ENCODE peak calls at places on chromosome 1, in six cellular contexts. One of them, this sample, is unnamed.

GRCh38 chr1:201307760-201308499 is 24.6 kb downstream of the PKP1 start:
- DNase-seq in esophagus squamous epithelium: no peak
- DNase-seq in coronary artery: no peak
- DNase-seq in body of pancreas: no peak
- DNase-seq in Caco-2: peak
- DNase-seq in fibroblast of lung: no peak
- DNase-seq in this sample: no peak

GRCh38 chr1:182329471-182329870 is 62.1 kb downstream of the GLUL start:
- DNase-seq in esophagus squamous epithelium: no peak
- DNase-seq in coronary artery: no peak
- DNase-seq in body of pancreas: no peak
- DNase-seq in Caco-2: no peak
- DNase-seq in fibroblast of lung: no peak
- DNase-seq in this sample: no peak

GRCh38 chr1:184036517-184036949 is 995 bp downstream of the COLGALT2 start:
- DNase-seq in esophagus squamous epithelium: no peak
- DNase-seq in coronary artery: no peak
- DNase-seq in body of pancreas: peak
- DNase-seq in Caco-2: peak
- DNase-seq in fibroblast of lung: peak
- DNase-seq in this sample: no peak

GRCh38 chr1:3634059-3634800 is 9.4 kb downstream of the TPRG1L start:
- DNase-seq in esophagus squamous epithelium: no peak
- DNase-seq in coronary artery: peak
- DNase-seq in body of pancreas: no peak
- DNase-seq in Caco-2: no peak
- DNase-seq in fibroblast of lung: no peak
- DNase-seq in this sample: no peak

GRCh38 chr1:41712081-41712480 is 206.6 kb downstream of the HIVEP3 start:
- DNase-seq in esophagus squamous epithelium: no peak
- DNase-seq in coronary artery: no peak
- DNase-seq in body of pancreas: no peak
- DNase-seq in Caco-2: no peak
- DNase-seq in fibroblast of lung: no peak
- DNase-seq in this sample: no peak

GRCh38 chr1:65814752-65815151 is 22.1 kb downstream of the PDE4B start:
- DNase-seq in esophagus squamous epithelium: no peak
- DNase-seq in coronary artery: no peak
- DNase-seq in body of pancreas: no peak
- DNase-seq in Caco-2: no peak
- DNase-seq in fibroblast of lung: no peak
- DNase-seq in this sample: no peak

GRCh38 chr1:213419369-213420030 is 368.5 kb downstream of the RPS6KC1 start:
- DNase-seq in esophagus squamous epithelium: no peak
- DNase-seq in coronary artery: no peak
- DNase-seq in body of pancreas: no peak
- DNase-seq in Caco-2: peak
- DNase-seq in fibroblast of lung: no peak
- DNase-seq in this sample: no peak

GRCh38 chr1:246184503-246184902 is 322.6 kb downstream of the SMYD3 start:
- DNase-seq in esophagus squamous epithelium: no peak
- DNase-seq in coronary artery: no peak
- DNase-seq in body of pancreas: no peak
- DNase-seq in Caco-2: no peak
- DNase-seq in fibroblast of lung: no peak
- DNase-seq in this sample: no peak

GRCh38 chr1:245242989-245243388 is 88.2 kb downstream of the KIF26B start:
- DNase-seq in esophagus squamous epithelium: no peak
- DNase-seq in coronary artery: no peak
- DNase-seq in body of pancreas: no peak
- DNase-seq in Caco-2: no peak
- DNase-seq in fibroblast of lung: no peak
- DNase-seq in this sample: no peak

GRCh38 chr1:29471487-29472313 is 235.4 kb downstream of the PTPRU start:
- DNase-seq in esophagus squamous epithelium: no peak
- DNase-seq in coronary artery: peak
- DNase-seq in body of pancreas: no peak
- DNase-seq in Caco-2: peak
- DNase-seq in fibroblast of lung: no peak
- DNase-seq in this sample: no peak

GRCh38 chr1:210700083-210700482 is 371.4 kb downstream of the HHAT start:
- DNase-seq in esophagus squamous epithelium: no peak
- DNase-seq in coronary artery: no peak
- DNase-seq in body of pancreas: no peak
- DNase-seq in Caco-2: no peak
- DNase-seq in fibroblast of lung: no peak
- DNase-seq in this sample: no peak

GRCh38 chr1:5959087-5959486 is 33.1 kb downstream of the NPHP4 start:
- DNase-seq in esophagus squamous epithelium: no peak
- DNase-seq in coronary artery: no peak
- DNase-seq in body of pancreas: no peak
- DNase-seq in Caco-2: no peak
- DNase-seq in fibroblast of lung: no peak
- DNase-seq in this sample: no peak

GRCh38 chr1:181152892-181153633 is 64.6 kb downstream of the IER5 start:
- DNase-seq in esophagus squamous epithelium: no peak
- DNase-seq in coronary artery: peak
- DNase-seq in body of pancreas: peak
- DNase-seq in Caco-2: no peak
- DNase-seq in fibroblast of lung: peak
- DNase-seq in this sample: peak

DNA sequence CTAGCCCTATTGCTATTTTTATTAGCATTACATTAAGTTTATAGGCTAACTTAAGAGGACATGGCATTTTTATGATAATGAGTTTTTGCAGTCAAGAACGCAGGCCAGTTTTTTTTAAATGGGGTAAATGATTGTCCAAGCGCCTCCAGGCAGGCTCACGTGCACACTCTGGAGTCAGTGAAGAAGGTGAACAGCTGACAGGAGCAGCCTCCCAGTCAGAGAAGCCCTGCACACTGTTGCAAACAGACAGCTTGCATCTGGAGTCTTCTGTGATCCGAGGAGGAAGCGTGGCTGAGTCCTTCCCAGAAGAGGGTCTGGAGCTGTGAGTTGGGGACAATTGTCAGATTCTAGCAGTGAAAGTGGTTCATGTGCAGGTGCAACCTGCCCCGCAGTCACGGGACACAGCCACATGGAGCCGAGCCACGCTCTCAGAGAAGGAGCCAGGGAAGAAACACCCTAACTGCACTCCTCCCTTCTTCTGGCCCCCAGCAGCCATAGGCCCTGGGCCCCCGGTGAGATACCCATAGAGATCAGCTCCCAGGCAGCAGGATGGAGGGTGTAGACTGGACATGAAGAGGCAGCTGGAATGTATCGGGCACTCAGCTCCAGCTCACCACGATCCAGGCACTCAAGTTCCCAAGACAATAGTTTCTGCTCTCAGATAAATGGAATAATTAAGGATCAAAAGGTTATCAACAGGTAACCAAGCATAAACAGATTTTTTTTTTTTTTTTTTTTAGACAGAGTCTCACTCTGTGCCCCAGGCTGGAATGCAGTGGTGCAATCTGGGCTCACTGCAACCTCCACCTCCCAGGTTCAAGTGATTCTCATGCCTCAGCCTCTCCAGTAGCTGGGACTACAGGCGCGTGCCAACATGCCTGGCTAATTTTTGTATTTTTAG is 26.4 kb downstream of the CAPN2 start:
- DNase-seq in esophagus squamous epithelium: no peak
- DNase-seq in coronary artery: no peak
- DNase-seq in body of pancreas: peak
- DNase-seq in Caco-2: peak
- DNase-seq in fibroblast of lung: no peak
- DNase-seq in this sample: no peak
- TF ChIP-seq CTCF in esophagus squamous epithelium: no peak
- TF ChIP-seq CTCF in coronary artery: no peak
- TF ChIP-seq CTCF in body of pancreas: no peak
- TF ChIP-seq CTCF in Caco-2: no peak
- TF ChIP-seq CTCF in fibroblast of lung: no peak
- TF ChIP-seq CTCF in this sample: no peak

GRCh38 chr1:21946836-21947587 is 9.9 kb upstream of the HSPG2 start:
- DNase-seq in esophagus squamous epithelium: no peak
- DNase-seq in coronary artery: no peak
- DNase-seq in body of pancreas: no peak
- DNase-seq in Caco-2: no peak
- DNase-seq in fibroblast of lung: no peak
- DNase-seq in this sample: no peak
- H3K4me3 ChIP-seq in esophagus squamous epithelium: no peak
- H3K4me3 ChIP-seq in coronary artery: no peak
- H3K4me3 ChIP-seq in body of pancreas: no peak
- H3K4me3 ChIP-seq in Caco-2: no peak
- H3K4me3 ChIP-seq in fibroblast of lung: no peak
- H3K4me3 ChIP-seq in this sample: no peak

GRCh38 chr1:161389691-161390558 is 22.2 kb upstream of the CFAP126 start:
- DNase-seq in esophagus squamous epithelium: peak
- DNase-seq in coronary artery: peak
- DNase-seq in body of pancreas: peak
- DNase-seq in Caco-2: peak
- DNase-seq in fibroblast of lung: peak
- DNase-seq in this sample: peak

GRCh38 chr1:161391611-161392010 is 23.9 kb upstream of the CFAP126 start:
- DNase-seq in esophagus squamous epithelium: no peak
- DNase-seq in coronary artery: no peak
- DNase-seq in body of pancreas: no peak
- DNase-seq in Caco-2: no peak
- DNase-seq in fibroblast of lung: no peak
- DNase-seq in this sample: no peak

GRCh38 chr1:161390559-161390858 is 22.8 kb upstream of the CFAP126 start:
- DNase-seq in esophagus squamous epithelium: no peak
- DNase-seq in coronary artery: no peak
- DNase-seq in body of pancreas: no peak
- DNase-seq in Caco-2: no peak
- DNase-seq in fibroblast of lung: no peak
- DNase-seq in this sample: no peak

GRCh38 chr1:161388639-161389038 is 21.0 kb upstream of the CFAP126 start:
- DNase-seq in esophagus squamous epithelium: no peak
- DNase-seq in coronary artery: no peak
- DNase-seq in body of pancreas: no peak
- DNase-seq in Caco-2: no peak
- DNase-seq in fibroblast of lung: no peak
- DNase-seq in this sample: no peak
- TF ChIP-seq CTCF in esophagus squamous epithelium: no peak
- TF ChIP-seq CTCF in coronary artery: no peak
- TF ChIP-seq CTCF in body of pancreas: no peak
- TF ChIP-seq CTCF in Caco-2: no peak
- TF ChIP-seq CTCF in fibroblast of lung: no peak
- TF ChIP-seq CTCF in this sample: peak

GRCh38 chr1:9251501-9251900 is 16.9 kb downstream of the H6PD start:
- DNase-seq in esophagus squamous epithelium: no peak
- DNase-seq in coronary artery: no peak
- DNase-seq in body of pancreas: no peak
- DNase-seq in Caco-2: no peak
- DNase-seq in fibroblast of lung: no peak
- DNase-seq in this sample: no peak
- H3K4me3 ChIP-seq in esophagus squamous epithelium: no peak
- H3K4me3 ChIP-seq in coronary artery: no peak
- H3K4me3 ChIP-seq in body of pancreas: no peak
- H3K4me3 ChIP-seq in Caco-2: no peak
- H3K4me3 ChIP-seq in fibroblast of lung: no peak
- H3K4me3 ChIP-seq in this sample: no peak

DNA sequence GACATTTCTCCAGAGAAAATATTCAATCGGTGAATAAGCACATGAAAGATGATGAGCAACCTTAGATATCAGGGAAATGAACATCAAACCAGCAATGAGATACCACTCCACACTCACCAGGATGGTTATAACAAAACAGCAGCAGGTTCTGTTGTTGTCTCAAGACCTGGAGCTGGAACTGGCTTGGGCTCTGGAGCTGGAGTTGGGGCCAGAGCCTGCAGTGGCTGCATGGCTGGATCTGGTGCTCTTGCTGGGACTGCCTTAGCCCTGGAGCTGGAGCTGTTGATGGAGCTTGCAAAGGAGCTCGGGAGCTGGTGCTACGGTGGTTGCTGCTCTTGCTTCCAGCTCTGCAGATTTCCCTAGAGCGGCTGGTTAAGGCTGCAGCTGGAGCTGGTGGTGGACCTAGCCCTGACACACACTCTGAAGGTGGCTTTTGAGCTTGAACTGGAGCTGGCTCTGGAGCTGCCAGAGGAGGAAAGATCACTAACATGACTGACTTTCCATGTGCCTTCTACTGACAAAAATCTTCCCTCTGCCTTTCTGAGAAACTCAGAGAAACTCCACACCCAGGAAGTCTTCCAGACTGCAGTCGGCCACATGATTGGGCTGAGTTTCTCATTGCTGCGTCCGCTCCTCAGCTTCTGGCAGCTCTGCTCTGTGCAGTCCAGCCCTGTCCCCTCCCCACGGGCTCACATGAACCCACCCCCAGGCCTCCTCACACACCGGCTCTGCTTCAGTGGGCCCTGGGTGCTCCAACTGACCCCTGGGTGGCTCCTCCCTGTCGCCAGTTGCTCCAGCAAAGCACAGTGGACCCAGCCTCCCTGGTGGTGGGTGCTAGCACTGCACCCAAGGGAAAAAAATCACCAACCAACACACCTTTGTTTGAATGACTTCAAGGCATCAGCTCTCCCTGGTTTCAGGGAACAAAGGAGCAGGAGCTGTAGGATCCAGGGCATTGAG is 139.1 kb upstream of the FMN2 start:
- DNase-seq in esophagus squamous epithelium: no peak
- DNase-seq in coronary artery: no peak
- DNase-seq in body of pancreas: peak
- DNase-seq in Caco-2: peak
- DNase-seq in fibroblast of lung: no peak
- DNase-seq in this sample: peak
- TF ChIP-seq CTCF in esophagus squamous epithelium: peak
- TF ChIP-seq CTCF in coronary artery: no peak
- TF ChIP-seq CTCF in body of pancreas: peak
- TF ChIP-seq CTCF in Caco-2: peak
- TF ChIP-seq CTCF in fibroblast of lung: peak
- TF ChIP-seq CTCF in this sample: peak

GRCh38 chr1:229434005-229434640 is at the start of gene ACTA1:
- DNase-seq in esophagus squamous epithelium: no peak
- DNase-seq in coronary artery: no peak
- DNase-seq in body of pancreas: no peak
- DNase-seq in Caco-2: no peak
- DNase-seq in fibroblast of lung: no peak
- DNase-seq in this sample: no peak
- H3K4me3 ChIP-seq in esophagus squamous epithelium: no peak
- H3K4me3 ChIP-seq in coronary artery: peak
- H3K4me3 ChIP-seq in body of pancreas: no peak
- H3K4me3 ChIP-seq in Caco-2: peak
- H3K4me3 ChIP-seq in fibroblast of lung: no peak
- H3K4me3 ChIP-seq in this sample: no peak

GRCh38 chr1:54275349-54275748 is 75.4 kb downstream of the MRPL37 start:
- DNase-seq in esophagus squamous epithelium: no peak
- DNase-seq in coronary artery: peak
- DNase-seq in body of pancreas: peak
- DNase-seq in Caco-2: no peak
- DNase-seq in fibroblast of lung: peak
- DNase-seq in this sample: no peak
- TF ChIP-seq CTCF in esophagus squamous epithelium: peak
- TF ChIP-seq CTCF in coronary artery: no peak
- TF ChIP-seq CTCF in body of pancreas: peak
- TF ChIP-seq CTCF in Caco-2: no peak
- TF ChIP-seq CTCF in fibroblast of lung: peak
- TF ChIP-seq CTCF in this sample: peak

GRCh38 chr1:64490204-64490818 is 20.4 kb downstream of the CACHD1 start:
- DNase-seq in esophagus squamous epithelium: no peak
- DNase-seq in coronary artery: no peak
- DNase-seq in body of pancreas: no peak
- DNase-seq in Caco-2: no peak
- DNase-seq in fibroblast of lung: no peak
- DNase-seq in this sample: no peak
- H3K4me3 ChIP-seq in esophagus squamous epithelium: no peak
- H3K4me3 ChIP-seq in coronary artery: no peak
- H3K4me3 ChIP-seq in body of pancreas: no peak
- H3K4me3 ChIP-seq in Caco-2: no peak
- H3K4me3 ChIP-seq in fibroblast of lung: no peak
- H3K4me3 ChIP-seq in this sample: no peak